ENCODE peak calls at places on chromosomes 13 and 19, in four cellular contexts. I, Q, N and X are unnamed samples.

GRCh38 chr13:74210693-74211393 is 76.6 kb upstream of the KLF12 start:
- DNase-seq in Q (no peak), I (peak; percentile 37), N (peak; percentile 95), X (peak; percentile 93)

GRCh38 chr13:42812311-42812710 is 30.9 kb downstream of the FAM216B start:
- DNase-seq in N (no peak), I (no peak), Q (no peak), X (no peak)

GRCh38 chr19:23779645-23780044 is 21.0 kb upstream of the ZNF681 start:
- DNase-seq in N (no peak), Q (no peak), I (no peak), X (no peak)

GRCh38 chr19:1847684-1848398 is 442 bp downstream of the REXO1 start:
- DNase-seq in Q (no peak), N (no peak), I (peak; percentile 64), X (peak; percentile 53)

GRCh38 chr19:33177417-33177976 is 16.6 kb upstream of the LRP3 start:
- DNase-seq in Q (no peak), N (peak; percentile 24), I (no peak), X (no peak)

GRCh38 chr13:71360041-71360440 is 507.0 kb downstream of the DACH1 start:
- DNase-seq in I (no peak), N (peak; percentile 82), Q (no peak), X (no peak)

GRCh38 chr13:39296193-39296592 is 257.9 kb downstream of the NHLRC3 start:
- DNase-seq in I (no peak), N (no peak), Q (no peak), X (no peak)

GRCh38 chr19:13849277-13849676 is 27.7 kb upstream of the NANOS3 start:
- DNase-seq in I (no peak), N (no peak), Q (no peak), X (no peak)

GRCh38 chr13:110415669-110416068 is 108.6 kb downstream of the COL4A2 start:
- DNase-seq in Q (no peak), N (peak; percentile 73), I (no peak), X (no peak)

GRCh38 chr13:110109910-110110309 is 197.0 kb downstream of the COL4A1 start:
- DNase-seq in Q (peak; percentile 80), I (peak; percentile 90), N (no peak), X (peak; percentile 93)

GRCh38 chr19:55369651-55370304 is 485 bp downstream of the IL11 start:
- DNase-seq in N (peak; percentile 58), I (no peak), Q (no peak), X (peak; percentile 76)

GRCh38 chr13:29523199-29523931 is 72.1 kb downstream of the SLC7A1 start:
- DNase-seq in I (peak; percentile 72), Q (peak; percentile 45), N (no peak), X (no peak)

GRCh38 chr19:10987621-10988297 is 26.9 kb downstream of the SMARCA4 start:
- DNase-seq in I (no peak), Q (no peak), N (no peak), X (no peak)

GRCh38 chr19:30402790-30403189 is 30.6 kb downstream of the ZNF536 start:
- DNase-seq in N (no peak), I (no peak), Q (no peak), X (no peak)

GRCh38 chr19:6261883-6262282 is 17.9 kb downstream of the MLLT1 start:
- DNase-seq in I (no peak), N (no peak), Q (no peak), X (no peak)

GRCh38 chr13:81493144-81493543 is 1152.2 kb upstream of the SPRY2 start:
- DNase-seq in I (no peak), N (no peak), Q (no peak), X (no peak)

GRCh38 chr19:3983936-3984583 is 1.2 kb downstream of the EEF2 start:
- DNase-seq in N (peak; percentile 37), I (no peak), Q (no peak), X (peak; percentile 45)

GRCh38 chr13:99178636-99179035 is 22.0 kb upstream of the UBAC2 start:
- DNase-seq in Q (peak; percentile 30), N (no peak), I (peak; percentile 60), X (no peak)

GRCh38 chr13:85236431-85236830 is 562.8 kb downstream of the SLITRK6 start:
- DNase-seq in I (no peak), N (peak; percentile 96), Q (no peak), X (peak; percentile 46)

GRCh38 chr13:48160879-48161278 is 66.0 kb upstream of the MED4 start:
- DNase-seq in N (peak; percentile 77), Q (peak; percentile 53), I (peak; percentile 46), X (peak; percentile 28)

GRCh38 chr19:33421368-33421767 is 47.9 kb downstream of the CEBPG start:
- DNase-seq in N (no peak), I (no peak), Q (no peak), X (no peak)

GRCh38 chr19:35344511-35345031 is 3.1 kb upstream of the FFAR1 start:
- DNase-seq in I (peak; percentile 25), N (no peak), Q (no peak), X (no peak)

GRCh38 chr19:7748756-7749155 is 1.4 kb upstream of the CD209 start:
- DNase-seq in Q (no peak), N (peak; percentile 24), I (no peak), X (peak; percentile 13)

GRCh38 chr19:18438331-18439024 is 545 bp upstream of the ISYNA1 start:
- DNase-seq in N (peak; percentile 49), Q (peak; percentile 60), I (peak; percentile 63), X (no peak)

GRCh38 chr19:41767105-41767504 is 11.8 kb downstream of the CEACAM6 start:
- DNase-seq in I (no peak), Q (no peak), N (no peak), X (no peak)

GRCh38 chr19:3360494-3361383 is 5.6 kb upstream of the NFIC start:
- DNase-seq in Q (peak; percentile 85), I (peak; percentile 88), N (no peak), X (no peak)

GRCh38 chr19:17125052-17125727 is 49.6 kb downstream of the MYO9B start:
- DNase-seq in I (no peak), Q (no peak), N (no peak), X (no peak)

GRCh38 chr19:45528744-45529453 is 21.6 kb downstream of the VASP start:
- DNase-seq in Q (no peak), N (peak; percentile 75), I (no peak), X (no peak)

GRCh38 chr19:3632739-3633558 is 6.4 kb upstream of the CACTIN start:
- DNase-seq in N (no peak), I (no peak), Q (no peak), X (no peak)

GRCh38 chr13:19661126-19661525 is 27.7 kb downstream of the MPHOSPH8 start:
- DNase-seq in Q (no peak), N (no peak), I (no peak), X (no peak)

GRCh38 chr19:11279505-11280236 is 16.3 kb upstream of the TSPAN16 start:
- DNase-seq in Q (no peak), N (no peak), I (no peak), X (no peak)

GRCh38 chr13:74758188-74758587 is 624.0 kb upstream of the KLF12 start:
- DNase-seq in N (no peak), Q (no peak), I (no peak), X (no peak)

GRCh38 chr13:77833331-77833863 is 85.2 kb downstream of the EDNRB start:
- DNase-seq in Q (no peak), N (no peak), I (no peak), X (peak; percentile 83)

GRCh38 chr19:1321539-1321938 is 35.9 kb downstream of the EFNA2 start:
- DNase-seq in I (no peak), Q (no peak), N (no peak), X (no peak)

GRCh38 chr19:46361915-46362314 is 15.0 kb downstream of the PPP5C start:
- DNase-seq in I (no peak), N (no peak), Q (no peak), X (no peak)